ENCODE peak calls at places on chromosomes 5 and 9, in five cellular contexts. W is MM.1S; Z is naive thymus-derived CD4-positive, alpha-beta T cell; D is PC-3; Y is cardiac muscle cell. I is an unnamed sample.

GRCh38 chr5:145445027-145445426 is 390.1 kb downstream of the PRELID2 start:
- DNase-seq in W (no peak), Z (no peak), D (no peak), Y (no peak), I (no peak)

GRCh38 chr5:170597109-170597741 is 93.4 kb downstream of the KCNIP1 start:
- DNase-seq in W (no peak), Z (no peak), D (peak; percentile 71), Y (peak; percentile 18), I (no peak)

GRCh38 chr5:107470007-107470582 is 200.6 kb downstream of the EFNA5 start:
- DNase-seq in W (no peak), Z (no peak), D (peak; percentile 55), Y (no peak), I (no peak)

GRCh38 chr5:149374303-149374702 is 4.8 kb downstream of the IL17B start:
- DNase-seq in W (no peak), Z (no peak), D (no peak), Y (no peak), I (no peak)

GRCh38 chr9:137670391-137671195 is 51.8 kb downstream of the EHMT1 start:
- DNase-seq in W (no peak), Z (no peak), D (no peak), Y (no peak), I (no peak)

GRCh38 chr5:123875444-123876264 is 363.7 kb downstream of the CSNK1G3 start:
- DNase-seq in W (no peak), Z (no peak), D (no peak), Y (peak; percentile 21), I (no peak)

GRCh38 chr9:71210326-71210725 is 88.9 kb upstream of the TRPM3 start:
- DNase-seq in W (no peak), Z (no peak), D (no peak), Y (no peak), I (no peak)

GRCh38 chr5:126858441-126858840 is 81.5 kb downstream of the LMNB1 start:
- DNase-seq in W (no peak), Z (no peak), D (no peak), Y (no peak), I (no peak)

GRCh38 chr9:112605518-112605917 is 112.4 kb downstream of the INIP start:
- DNase-seq in W (no peak), Z (no peak), D (no peak), Y (no peak), I (no peak)

GRCh38 chr9:128438343-128439109 is 17.3 kb upstream of the ODF2 start:
- DNase-seq in W (peak; percentile 73), Z (peak; percentile 81), D (peak; percentile 78), Y (peak; percentile 93), I (peak; percentile 57)

GRCh38 chr5:139799359-139799758 is 3.8 kb downstream of the PSD2 start:
- DNase-seq in W (no peak), Z (no peak), D (no peak), Y (no peak), I (peak; percentile 40)

GRCh38 chr5:172280937-172281336 is 2.6 kb downstream of the UBTD2 start:
- DNase-seq in W (no peak), Z (no peak), D (peak; percentile 17), Y (no peak), I (no peak)

GRCh38 chr9:70451765-70452164 is 37.3 kb upstream of the KLF9 start:
- DNase-seq in W (no peak), Z (no peak), D (no peak), Y (peak; percentile 34), I (no peak)

GRCh38 chr5:56090793-56091460 is 96.2 kb upstream of the IL6ST start:
- DNase-seq in W (no peak), Z (no peak), D (no peak), Y (no peak), I (no peak)

GRCh38 chr5:112604741-112605390 is 132.8 kb upstream of the APC start:
- DNase-seq in W (peak; percentile 15), Z (no peak), D (peak; percentile 28), Y (peak; percentile 27), I (no peak)

GRCh38 chr5:59036274-59036961 is 453.5 kb downstream of the RAB3C start:
- DNase-seq in W (no peak), Z (peak; percentile 47), D (peak; percentile 86), Y (peak; percentile 96), I (peak; percentile 60)

GRCh38 chr9:137277329-137278041 is at the start of gene TOR4A:
- DNase-seq in W (peak; percentile 73), Z (no peak), D (peak; percentile 86), Y (peak; percentile 91), I (no peak)

GRCh38 chr9:602716-603115 is 238.8 kb upstream of the DMRT1 start:
- DNase-seq in W (no peak), Z (no peak), D (no peak), Y (no peak), I (no peak)

GRCh38 chr5:180670586-180671359 is 21.4 kb upstream of the FLT4 start:
- DNase-seq in W (peak; percentile 39), Z (peak; percentile 52), D (peak; percentile 77), Y (peak; percentile 58), I (no peak)

GRCh38 chr9:86405086-86405491 is 50.9 kb upstream of the TUT7 start:
- DNase-seq in W (no peak), Z (no peak), D (no peak), Y (no peak), I (no peak)

GRCh38 chr9:136107155-136107952 is 11.3 kb downstream of the TMEM250 start:
- DNase-seq in W (no peak), Z (peak; percentile 39), D (no peak), Y (no peak), I (peak; percentile 65)

GRCh38 chr9:105138306-105138801 is 106.1 kb upstream of the SLC44A1 start:
- DNase-seq in W (no peak), Z (no peak), D (no peak), Y (peak; percentile 62), I (no peak)

GRCh38 chr9:76034049-76034448 is 143.6 kb downstream of the PCSK5 start:
- DNase-seq in W (no peak), Z (no peak), D (no peak), Y (no peak), I (no peak)

GRCh38 chr9:132997591-132997990 is 19.1 kb downstream of the GFI1B start:
- DNase-seq in W (no peak), Z (no peak), D (no peak), Y (peak; percentile 71), I (no peak)

GRCh38 chr5:31626156-31626555 is 12.8 kb upstream of the PDZD2 start:
- DNase-seq in W (no peak), Z (no peak), D (peak; percentile 76), Y (no peak), I (no peak)

GRCh38 chr9:126148994-126149393 is 177.6 kb upstream of the MVB12B start:
- DNase-seq in W (no peak), Z (no peak), D (no peak), Y (no peak), I (no peak)

GRCh38 chr5:84764227-84764626 is 379.5 kb upstream of the EDIL3 start:
- DNase-seq in W (no peak), Z (no peak), D (no peak), Y (no peak), I (no peak)

GRCh38 chr9:7071916-7072315 is 314.1 kb downstream of the KDM4C start:
- DNase-seq in W (no peak), Z (no peak), D (no peak), Y (no peak), I (no peak)

GRCh38 chr9:23120630-23121029 is 674.0 kb downstream of the DMRTA1 start:
- DNase-seq in W (no peak), Z (no peak), D (no peak), Y (no peak), I (no peak)

GRCh38 chr5:173714551-173715428 is 98.3 kb upstream of the BOD1 start:
- DNase-seq in W (no peak), Z (no peak), D (peak; percentile 97), Y (peak; percentile 61), I (no peak)

GRCh38 chr5:90119531-90119940 is 290.0 kb downstream of the CETN3 start:
- DNase-seq in W (no peak), Z (no peak), D (peak; percentile 85), Y (peak; percentile 63), I (no peak)

GRCh38 chr5:53557386-53557785 is 3.1 kb upstream of the NDUFS4 start:
- DNase-seq in W (no peak), Z (no peak), D (peak; percentile 28), Y (no peak), I (no peak)

GRCh38 chr5:87394407-87394806 is 18.3 kb downstream of the CCNH start:
- DNase-seq in W (no peak), Z (no peak), D (peak; percentile 86), Y (peak; percentile 77), I (no peak)
- H3K4me1 ChIP-seq in W (peaks cover 25% of the 10 kb centered on the region), Z (peaks cover 3% of the 10 kb centered on the region), D (peaks cover 45% of the 10 kb centered on the region), Y (no peaks in the 10 kb centered on the region), I (no peaks in the 10 kb centered on the region)

GRCh38 chr5:6452622-6453504 is 4.2 kb downstream of the UBE2QL1 start:
- DNase-seq in W (peak; percentile 34), Z (no peak), D (no peak), Y (no peak), I (no peak)
- H3K4me1 ChIP-seq in W (peaks cover 44% of the 10 kb centered on the region), Z (peaks cover 5% of the 10 kb centered on the region), D (peaks cover 34% of the 10 kb centered on the region), Y (peaks cover 20% of the 10 kb centered on the region), I (peaks cover 6% of the 10 kb centered on the region)

GRCh38 chr9:134663753-134664415 is 22.3 kb downstream of the COL5A1 start:
- DNase-seq in W (no peak), Z (no peak), D (no peak), Y (no peak), I (no peak)
- H3K4me1 ChIP-seq in W (no peaks in the 10 kb centered on the region), Z (no peaks in the 10 kb centered on the region), D (peaks cover 25% of the 10 kb centered on the region), Y (peaks cover 43% of the 10 kb centered on the region), I (no peaks in the 10 kb centered on the region)

DNA sequence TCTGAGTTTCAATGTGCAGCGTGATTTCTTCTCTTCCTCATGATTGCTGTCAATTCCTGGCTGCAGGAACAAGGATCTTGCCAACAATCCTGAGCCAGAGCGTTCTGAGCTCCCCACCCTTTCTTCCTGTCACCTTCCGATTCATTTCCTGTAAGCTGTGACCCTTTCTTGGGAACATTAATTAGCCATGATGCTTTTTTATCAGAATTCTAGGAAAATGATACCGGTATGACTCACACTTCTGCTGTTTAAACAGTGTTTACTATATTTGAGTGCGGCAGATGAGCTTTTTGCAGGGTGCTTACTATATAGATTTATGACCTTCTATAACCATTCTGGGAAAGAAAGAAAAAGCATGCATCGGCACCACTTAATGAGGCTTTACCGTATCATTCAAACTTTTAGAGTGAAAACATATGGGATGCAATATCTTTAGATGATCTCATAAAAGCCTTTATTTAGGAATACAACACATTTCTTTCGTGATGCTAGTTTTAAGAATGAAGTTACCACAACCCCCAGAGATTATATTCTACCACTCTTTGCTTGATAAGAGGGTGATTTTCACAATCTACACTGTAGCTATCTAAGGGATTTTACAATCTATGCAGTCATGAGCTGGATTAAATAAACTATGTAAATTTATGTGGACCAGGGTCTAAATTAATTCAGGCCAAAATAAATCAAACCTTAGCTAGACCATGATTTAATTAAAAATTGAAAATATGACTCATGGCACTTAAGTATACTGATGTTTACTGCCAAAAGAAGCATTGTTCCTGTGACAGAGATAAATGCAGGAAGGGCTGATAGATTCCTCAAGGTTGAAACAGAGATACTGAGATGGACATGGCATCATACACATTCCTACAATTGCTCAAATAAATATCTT is 38.0 kb upstream of the OSMR start:
- DNase-seq in W (no peak), Z (no peak), D (peak; percentile 92), Y (peak; percentile 59), I (no peak)
- H3K4me1 ChIP-seq in W (peaks cover 4% of the 10 kb centered on the region), Z (no peaks in the 10 kb centered on the region), D (peaks cover 41% of the 10 kb centered on the region), Y (no peaks in the 10 kb centered on the region), I (no peaks in the 10 kb centered on the region)